ENCODE peak calls at places on chromosomes 6 and 20, in six cellular contexts. X is hypothalamus, Z is NCI-H1417, B is Calu3, D is M059J, F is foreskin melanocyte. Y is an unnamed sample.

GRCh38 chr20:57959589-57959988 is 249.8 kb upstream of the PMEPA1 start:
- DNase-seq in X (no peak), Z (no peak), B (no peak), D (no peak), F (no peak), Y (no peak)

GRCh38 chr20:61674688-61675087 is 391.0 kb downstream of the TAF4 start:
- DNase-seq in X (no peak), Z (no peak), B (no peak), D (no peak), F (no peak), Y (no peak)

GRCh38 chr6:170516783-170517616 is 36.1 kb downstream of the PSMB1 start:
- DNase-seq in X (no peak), Z (peak), B (peak), D (peak), F (peak), Y (no peak)

GRCh38 chr6:46421239-46421638 is 70.0 kb downstream of the RCAN2 start:
- DNase-seq in X (no peak), Z (no peak), B (no peak), D (peak), F (no peak), Y (no peak)

GRCh38 chr20:32558526-32558925 is 26.6 kb downstream of the NOL4L start:
- DNase-seq in X (no peak), Z (no peak), B (no peak), D (no peak), F (no peak), Y (no peak)

GRCh38 chr6:43942011-43942442 is 172.0 kb downstream of the VEGFA start:
- DNase-seq in X (no peak), Z (no peak), B (no peak), D (no peak), F (no peak), Y (no peak)

GRCh38 chr6:55895972-55896371 is 20.6 kb upstream of the BMP5 start:
- DNase-seq in X (no peak), Z (no peak), B (no peak), D (no peak), F (no peak), Y (no peak)

GRCh38 chr6:150696156-150696555 is 96.5 kb downstream of the PLEKHG1 start:
- DNase-seq in X (no peak), Z (no peak), B (no peak), D (no peak), F (no peak), Y (no peak)

GRCh38 chr6:2110504-2110903 is 134.9 kb downstream of the GMDS start:
- DNase-seq in X (no peak), Z (no peak), B (no peak), D (peak), F (no peak), Y (no peak)

GRCh38 chr6:163248051-163248450 is 166.5 kb upstream of the QKI start:
- DNase-seq in X (peak), Z (no peak), B (no peak), D (no peak), F (peak), Y (peak)

GRCh38 chr20:5789827-5790226 is 39.6 kb downstream of the SHLD1 start:
- DNase-seq in X (no peak), Z (no peak), B (no peak), D (no peak), F (no peak), Y (no peak)

GRCh38 chr6:7727951-7728854 is 2.3 kb downstream of the BMP6 start:
- DNase-seq in X (peak), Z (peak), B (peak), D (peak), F (no peak), Y (no peak)

GRCh38 chr6:131946404-131946991 is 4.7 kb downstream of the CCN2 start:
- DNase-seq in X (no peak), Z (no peak), B (peak), D (peak), F (no peak), Y (no peak)

GRCh38 chr6:169933839-169934698 is 182.6 kb downstream of the ERMARD start:
- DNase-seq in X (no peak), Z (no peak), B (no peak), D (peak), F (no peak), Y (no peak)

GRCh38 chr20:60206259-60206658 is 248.0 kb downstream of the CDH26 start:
- DNase-seq in X (no peak), Z (no peak), B (peak), D (peak), F (peak), Y (no peak)

GRCh38 chr6:52584203-52584602 is 7.3 kb upstream of the TRAM2 start:
- DNase-seq in X (no peak), Z (no peak), B (no peak), D (no peak), F (no peak), Y (no peak)

GRCh38 chr6:129055796-129056195 is 172.9 kb downstream of the LAMA2 start:
- DNase-seq in X (no peak), Z (no peak), B (no peak), D (peak), F (no peak), Y (no peak)